ENCODE peak calls at places on chromosome 7, in eight cellular contexts. X is gastrocnemius medialis, G is WTC11, Z is nephron progenitor cell, Q is IMR-90, D is hepatocyte, R is AG04450, P is RWPE1. S is an unnamed sample.

GRCh38 chr7:95190515-95190914 is 133.8 kb downstream of the PON1 start:
- DNase-seq in X (no peak), G (peak; percentile 13), Z (no peak), Q (no peak), D (no peak), R (no peak), P (no peak), S (no peak)

GRCh38 chr7:24715661-24716479 is 41.4 kb downstream of the GSDME start:
- DNase-seq in X (no peak), G (peak; percentile 53), Z (peak; percentile 17), Q (peak; percentile 66), D (peak; percentile 59), R (no peak), P (no peak), S (no peak)

GRCh38 chr7:125926621-125927020 is 997.0 kb upstream of the POT1 start:
- DNase-seq in X (no peak), G (no peak), Z (no peak), Q (no peak), D (no peak), R (no peak), P (peak; percentile 2), S (no peak)

GRCh38 chr7:42359946-42360345 is 122.9 kb upstream of the GLI3 start:
- DNase-seq in X (no peak), G (no peak), Z (no peak), Q (no peak), D (no peak), R (no peak), P (no peak), S (no peak)

GRCh38 chr7:69359003-69359555 is 239.2 kb upstream of the AUTS2 start:
- DNase-seq in X (no peak), G (no peak), Z (no peak), Q (no peak), D (peak; percentile 32), R (no peak), P (no peak), S (no peak)

GRCh38 chr7:4202954-4203353 is 479.1 kb upstream of the FOXK1 start:
- DNase-seq in X (no peak), G (no peak), Z (no peak), Q (no peak), D (no peak), R (no peak), P (no peak), S (no peak)

GRCh38 chr7:80153446-80153845 is 18.8 kb downstream of the GNAI1 start:
- DNase-seq in X (no peak), G (no peak), Z (no peak), Q (peak; percentile 50), D (no peak), R (no peak), P (no peak), S (no peak)

GRCh38 chr7:28536259-28536658 is 123.9 kb downstream of the CREB5 start:
- DNase-seq in X (no peak), G (peak; percentile 59), Z (peak; percentile 30), Q (peak; percentile 56), D (peak; percentile 73), R (no peak), P (peak; percentile 25), S (peak; percentile 41)

GRCh38 chr7:11185179-11185578 is 211.5 kb downstream of the PHF14 start:
- DNase-seq in X (no peak), G (no peak), Z (no peak), Q (peak; percentile 56), D (no peak), R (no peak), P (no peak), S (no peak)

GRCh38 chr7:77570330-77571011 is 33.4 kb downstream of the PTPN12 start:
- DNase-seq in X (no peak), G (no peak), Z (no peak), Q (peak; percentile 69), D (no peak), R (peak; percentile 2), P (no peak), S (no peak)

GRCh38 chr7:101911011-101911799 is 93.8 kb downstream of the CUX1 start:
- DNase-seq in X (peak; percentile 37), G (no peak), Z (no peak), Q (peak; percentile 37), D (peak; percentile 53), R (no peak), P (no peak), S (no peak)

GRCh38 chr7:101912711-101913110 is 95.3 kb downstream of the CUX1 start:
- DNase-seq in X (peak; percentile 15), G (no peak), Z (no peak), Q (peak; percentile 35), D (peak; percentile 68), R (no peak), P (no peak), S (no peak)

GRCh38 chr7:101913876-101914275 is 96.5 kb downstream of the CUX1 start:
- DNase-seq in X (peak; percentile 4), G (no peak), Z (no peak), Q (peak; percentile 76), D (no peak), R (no peak), P (no peak), S (no peak)

GRCh38 chr7:101913247-101913721 is 95.9 kb downstream of the CUX1 start:
- DNase-seq in X (peak; percentile 27), G (no peak), Z (no peak), Q (no peak), D (no peak), R (no peak), P (no peak), S (no peak)

GRCh38 chr7:101911800-101912705 is 94.6 kb downstream of the CUX1 start:
- DNase-seq in X (peak; percentile 96), G (no peak), Z (no peak), Q (peak; percentile 93), D (peak; percentile 77), R (peak; percentile 72), P (no peak), S (no peak)
- TF ChIP-seq CTCF in X (peak; percentile 24), G (no peak), Z (no peak), Q (no peak), D (no peak), R (no peak), P (no peak), S (no peak)

GRCh38 chr7:52920977-52921376 is 114.5 kb upstream of the POM121L12 start:
- DNase-seq in X (no peak), G (no peak), Z (no peak), Q (no peak), D (no peak), R (no peak), P (no peak), S (no peak)

GRCh38 chr7:52925332-52925731 is 110.1 kb upstream of the POM121L12 start:
- DNase-seq in X (no peak), G (peak; percentile 46), Z (no peak), Q (no peak), D (no peak), R (no peak), P (no peak), S (no peak)
- TF ChIP-seq CTCF in X (no peak), G (no peak), Z (no peak), Q (no peak), D (no peak), R (no peak), P (no peak), S (no peak)

DNA sequence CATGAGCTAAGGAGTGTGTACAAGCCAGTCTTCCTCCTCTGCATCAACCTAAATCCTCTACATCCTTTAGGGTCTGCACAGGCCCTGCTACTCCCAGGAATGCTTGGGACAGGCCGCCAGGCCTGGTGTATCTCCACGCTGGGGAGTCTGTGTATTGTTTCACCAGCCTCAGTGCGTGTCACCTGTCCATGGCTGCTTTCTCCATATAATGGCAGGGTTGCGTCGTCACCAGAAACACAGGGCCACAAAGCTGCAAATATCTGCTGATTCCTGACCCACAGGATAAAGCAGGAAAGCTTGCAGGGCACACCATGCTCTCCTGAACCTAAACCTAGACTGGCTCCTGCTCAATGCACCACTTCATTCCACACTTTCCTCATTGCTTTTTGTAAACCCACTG is 45.6 kb downstream of the COBL start:
- DNase-seq in X (no peak), G (no peak), Z (no peak), Q (no peak), D (no peak), R (no peak), P (no peak), S (no peak)
- TF ChIP-seq CTCF in X (no peak), G (no peak), Z (no peak), Q (no peak), D (no peak), R (no peak), P (no peak), S (no peak)

DNA sequence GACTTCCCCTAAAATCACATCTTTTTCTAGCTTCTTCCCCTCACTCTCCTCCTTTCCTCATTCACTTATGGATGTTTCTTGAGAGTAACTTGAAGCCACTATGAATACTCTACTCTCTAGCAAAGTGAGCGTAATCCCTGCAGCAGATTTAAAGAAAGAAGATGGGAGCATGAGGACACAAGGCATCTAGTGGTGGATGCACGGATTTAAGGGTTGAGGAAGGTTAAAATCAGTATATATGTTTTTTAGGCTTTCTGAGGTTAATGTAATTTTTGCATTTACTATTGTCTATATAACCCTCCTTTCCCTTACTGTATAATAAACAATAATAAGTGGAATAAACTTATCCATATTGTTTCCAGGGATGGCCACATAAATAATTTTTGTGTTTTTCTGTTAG is 495.2 kb upstream of the TPK1 start:
- DNase-seq in X (no peak), G (no peak), Z (no peak), Q (no peak), D (no peak), R (no peak), P (no peak), S (no peak)
- TF ChIP-seq CTCF in X (no peak), G (no peak), Z (peak; percentile 32), Q (no peak), D (peak; percentile 23), R (no peak), P (no peak), S (no peak)

DNA sequence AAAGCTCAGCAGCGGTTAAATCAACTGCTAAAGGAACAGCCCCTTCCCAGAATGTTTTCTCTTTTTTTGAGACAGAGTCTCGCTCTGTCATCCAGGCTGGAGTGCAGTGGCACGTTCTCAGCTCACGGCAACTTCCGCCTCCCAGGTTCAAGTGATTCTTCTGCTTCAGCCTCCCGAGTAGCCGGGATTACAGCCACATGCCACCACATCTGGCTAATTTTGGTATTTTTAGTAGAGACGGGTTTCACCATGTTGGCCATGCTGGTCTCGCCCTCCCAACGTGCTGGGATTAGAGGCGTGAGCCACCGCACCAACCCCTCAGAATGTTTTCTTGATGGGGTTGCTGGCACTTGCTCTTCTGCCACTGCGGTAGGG is 59.8 kb upstream of the IL6 start:
- DNase-seq in X (no peak), G (peak; percentile 16), Z (no peak), Q (no peak), D (no peak), R (no peak), P (no peak), S (no peak)
- TF ChIP-seq CTCF in X (no peak), G (no peak), Z (no peak), Q (no peak), D (no peak), R (no peak), P (no peak), S (no peak)

GRCh38 chr7:52917982-52918578 is 117.4 kb upstream of the POM121L12 start:
- DNase-seq in X (no peak), G (peak; percentile 45), Z (peak; percentile 10), Q (no peak), D (peak; percentile 23), R (no peak), P (peak; percentile 7), S (no peak)
- TF ChIP-seq CTCF in X (no peak), G (peak; percentile 67), Z (peak; percentile 39), Q (no peak), D (peak; percentile 49), R (no peak), P (peak; percentile 20), S (no peak)

S was measured in Calu3.